ENCODE peak calls at places on chromosomes 2 and 18, in eight cellular contexts. Q is heart right ventricle, X is left lung, Z is MM.1S, M is left ventricle myocardium inferior, J is body of pancreas, C is GM06990, H is fibroblast of lung. B is an unnamed sample.

GRCh38 chr18:37493352-37493935 is 72.2 kb downstream of the CELF4 start:
- DNase-seq in M (no peak), J (no peak), Z (no peak), Q (no peak), C (no peak), H (no peak), X (no peak), B (no peak)

GRCh38 chr2:172248381-172249173 is 145.9 kb upstream of the DLX2 start:
- DNase-seq in M (no peak), Q (no peak), X (no peak), C (no peak), J (no peak), H (no peak), Z (no peak), B (no peak)

GRCh38 chr2:119721043-119721442 is 38.7 kb upstream of the PTPN4 start:
- DNase-seq in Q (no peak), M (no peak), C (no peak), J (no peak), Z (no peak), X (no peak), H (no peak), B (no peak)

GRCh38 chr2:72951303-72952095 is 34.2 kb downstream of the EMX1 start:
- DNase-seq in Q (no peak), X (peak), H (no peak), C (no peak), M (no peak), Z (no peak), J (no peak), B (no peak)

GRCh38 chr2:128195435-128195984 is 104.5 kb downstream of the UGGT1 start:
- DNase-seq in X (no peak), Z (no peak), C (no peak), H (no peak), M (no peak), Q (no peak), J (no peak), B (no peak)

GRCh38 chr2:17680119-17680518 is 73.5 kb downstream of the SMC6 start:
- DNase-seq in X (no peak), M (no peak), J (no peak), Z (no peak), Q (no peak), H (no peak), C (no peak), B (no peak)

GRCh38 chr2:22616031-22616430 is 768.9 kb upstream of the KLHL29 start:
- DNase-seq in X (no peak), M (no peak), Z (no peak), J (no peak), Q (no peak), H (no peak), C (no peak), B (no peak)

GRCh38 chr2:233852056-233852455 is 2.3 kb downstream of the HJURP start:
- DNase-seq in Q (no peak), M (no peak), J (no peak), H (no peak), C (no peak), X (peak), Z (no peak), B (no peak)

GRCh38 chr2:168030862-168031624 is 216.4 kb downstream of the STK39 start:
- DNase-seq in X (no peak), Q (no peak), C (no peak), M (no peak), J (no peak), H (peak), Z (peak), B (no peak)

GRCh38 chr2:85737481-85737880 is 16.3 kb upstream of the ATOH8 start:
- DNase-seq in M (peak), Q (peak), C (no peak), H (peak), J (peak), X (no peak), Z (no peak), B (no peak)

GRCh38 chr2:160493227-160494028 is at the start of gene RBMS1:
- DNase-seq in Z (peak), M (peak), Q (peak), H (peak), X (peak), J (peak), C (peak), B (peak)

DNA sequence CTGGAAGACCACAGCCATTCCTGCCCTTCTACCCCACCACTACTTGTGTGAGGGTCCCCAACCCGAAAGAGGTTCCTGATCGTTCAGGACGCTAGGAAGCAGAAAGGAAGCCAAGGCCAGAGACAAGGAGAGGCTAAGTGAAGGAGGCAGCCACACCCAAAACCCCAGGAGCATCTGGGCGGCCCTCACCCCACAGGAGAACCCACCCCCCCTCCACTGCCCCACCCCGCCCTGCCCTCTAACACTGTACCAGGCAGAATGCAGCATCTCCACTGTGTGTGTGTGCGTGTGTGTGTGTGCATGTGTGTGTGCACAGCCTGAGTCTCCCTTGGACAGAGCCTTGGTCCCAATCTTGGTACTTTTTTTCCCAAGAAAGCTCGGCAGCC is 207.5 kb upstream of the HAAO start:
- DNase-seq in H (no peak), J (peak), X (no peak), Z (no peak), Q (no peak), M (no peak), C (no peak), B (no peak)
- H3K4me3 ChIP-seq in H (no peak), J (no peak), X (no peak), Z (no peak), Q (no peak), M (no peak), C (no peak), B (no peak)

DNA sequence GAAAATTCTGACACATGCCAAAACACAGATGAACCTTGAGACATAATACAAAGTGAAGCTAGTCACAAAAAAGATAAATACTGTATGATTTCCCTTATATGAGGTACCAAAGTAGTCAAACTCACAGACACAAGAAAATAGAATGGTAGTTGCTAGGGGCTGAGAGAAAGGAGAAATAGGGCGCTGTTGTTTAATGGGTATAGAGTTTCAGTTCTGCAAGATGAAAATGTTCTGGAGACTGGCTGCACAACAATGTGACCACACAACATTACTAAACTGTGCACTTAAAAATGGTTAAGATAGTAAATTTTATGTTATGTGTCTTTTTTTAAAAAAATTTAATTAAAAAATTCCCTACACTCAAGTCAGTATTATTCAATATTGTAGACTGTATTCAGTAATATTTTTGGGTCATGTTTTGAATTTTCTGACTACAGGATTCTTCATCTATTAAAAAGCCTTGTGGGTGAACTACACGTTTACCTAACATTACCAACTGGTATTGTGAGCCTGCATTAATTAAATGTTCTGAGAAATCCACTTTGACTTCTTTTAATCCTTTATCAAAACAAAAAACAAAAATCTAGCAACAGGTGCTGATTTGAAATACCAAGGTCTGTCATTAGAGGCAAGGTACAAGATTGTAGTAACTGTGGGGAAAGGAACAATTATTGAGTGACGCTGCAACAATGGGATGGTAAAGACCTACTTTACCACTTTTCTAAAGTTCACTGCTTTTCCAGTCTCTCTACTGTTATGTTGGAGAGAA is 140.8 kb upstream of the ZFP36L2 start:
- DNase-seq in J (no peak), X (no peak), Z (no peak), H (no peak), Q (no peak), M (no peak), C (no peak), B (no peak)
- H3K4me3 ChIP-seq in J (no peak), X (no peak), Z (no peak), H (no peak), Q (no peak), M (no peak), C (no peak), B (no peak)

GRCh38 chr2:137966043-137966442 is 1.8 kb downstream of the HNMT start:
- DNase-seq in Z (no peak), Q (no peak), H (no peak), M (no peak), C (no peak), J (no peak), X (no peak), B (no peak)
- H3K4me3 ChIP-seq in Z (no peak), Q (peak), H (peak), M (peak), C (no peak), J (no peak), X (peak), B (no peak)

DNA sequence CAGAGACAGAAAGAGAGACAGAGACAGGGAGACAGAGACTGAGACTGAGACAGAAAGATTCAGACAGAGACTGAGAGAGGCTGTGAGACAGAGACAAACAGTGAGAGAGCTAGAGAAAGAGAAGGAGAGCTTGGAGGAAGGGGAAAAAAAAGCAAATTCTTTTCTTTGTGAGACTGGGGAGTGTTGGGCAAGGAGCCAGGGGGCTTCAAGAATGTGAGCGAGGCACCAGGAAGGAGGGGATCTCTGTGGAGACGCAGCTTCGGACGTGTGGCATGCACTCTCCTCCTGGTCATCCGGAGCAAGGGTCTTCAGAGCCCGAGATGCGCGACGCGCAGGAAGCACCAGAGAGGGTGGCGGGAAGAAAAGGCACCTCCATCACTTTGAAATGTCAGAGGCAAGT is 73.2 kb downstream of the MYCN start:
- DNase-seq in Z (no peak), M (no peak), C (no peak), Q (no peak), H (no peak), X (no peak), J (no peak), B (no peak)
- H3K4me3 ChIP-seq in Z (peak), M (peak), C (no peak), Q (no peak), H (no peak), X (no peak), J (no peak), B (no peak)

DNA sequence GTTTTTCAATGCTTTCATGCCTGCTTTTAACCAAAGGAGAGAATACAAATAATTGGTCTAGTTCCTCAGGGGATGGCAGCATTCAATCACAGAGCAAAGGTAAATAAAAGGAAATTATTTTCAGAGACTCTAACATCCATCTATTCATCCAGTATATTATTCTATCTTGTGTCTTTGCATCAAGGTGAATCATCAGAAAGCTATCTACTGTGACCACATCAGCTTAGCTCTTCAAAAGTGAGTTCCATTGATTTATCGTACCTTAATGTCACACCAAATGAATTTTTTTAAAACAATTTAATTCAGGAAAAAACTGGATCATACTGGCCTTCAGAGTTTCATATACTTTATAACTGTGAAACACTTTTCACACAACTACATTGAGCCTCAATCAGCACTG is 66.1 kb downstream of the CHN1 start:
- DNase-seq in Q (no peak), M (no peak), X (no peak), J (no peak), H (peak), C (no peak), Z (no peak), B (no peak)
- H3K4me3 ChIP-seq in Q (no peak), M (no peak), X (no peak), J (no peak), H (no peak), C (no peak), Z (no peak), B (no peak)

B was measured in CD4-positive, alpha-beta memory T cell.